ENCODE peak calls at places on chromosomes 3 and 15, in four cellular contexts. E is aorta, S is heart left ventricle, N is ovary. Z is an unnamed sample. For H3K4me1, the result is how much of the 10 kb centered on the place peaks cover.

GRCh38 chr3:116299646-116300081 is 145.6 kb downstream of the LSAMP start:
- DNase-seq in E (no peak), S (no peak), N (no peak), Z (no peak)

GRCh38 chr15:74132681-74133070 is 2.3 kb downstream of the ISLR2 start:
- DNase-seq in E (no peak), S (no peak), N (no peak), Z (no peak)

GRCh38 chr15:101500865-101501551 is 11.5 kb upstream of the PCSK6 start:
- DNase-seq in E (no peak), S (no peak), N (no peak), Z (no peak)

GRCh38 chr3:128815318-128816064 is 63.9 kb upstream of the ACAD9 start:
- DNase-seq in E (no peak), S (no peak), N (no peak), Z (no peak)

GRCh38 chr3:72567976-72568560 is 280.2 kb downstream of the SHQ1 start:
- DNase-seq in E (no peak), S (no peak), N (no peak), Z (no peak)

GRCh38 chr3:42080452-42080872 is 10.7 kb upstream of the TRAK1 start:
- DNase-seq in E (no peak), S (no peak), N (no peak), Z (no peak)

GRCh38 chr3:100766069-100766468 is 56.8 kb downstream of the TFG start:
- DNase-seq in E (no peak), S (no peak), N (no peak), Z (no peak)

GRCh38 chr3:72722930-72723726 is 125.1 kb downstream of the SHQ1 start:
- DNase-seq in E (no peak), S (no peak), N (no peak), Z (no peak)

GRCh38 chr3:29887450-29887849 is 606.6 kb downstream of the RBMS3 start:
- DNase-seq in E (no peak), S (no peak), N (no peak), Z (no peak)

GRCh38 chr15:83207622-83208356 is at the start of gene HDGFL3:
- DNase-seq in E (peak), S (peak), N (peak), Z (peak)

GRCh38 chr3:178155521-178155920 is 380.7 kb upstream of the KCNMB2 start:
- DNase-seq in E (no peak), S (no peak), N (no peak), Z (no peak)

GRCh38 chr3:29153811-29154210 is 127.1 kb upstream of the RBMS3 start:
- DNase-seq in E (no peak), S (no peak), N (no peak), Z (no peak)

GRCh38 chr3:48436477-48436787 is 3.5 kb downstream of the CCDC51 start:
- DNase-seq in E (no peak), S (no peak), N (peak), Z (no peak)

GRCh38 chr15:58043192-58043903 is 22.2 kb downstream of the ALDH1A2 start:
- DNase-seq in E (no peak), S (peak), N (no peak), Z (peak)

GRCh38 chr3:10017636-10018292 is 8.5 kb upstream of the FANCD2 start:
- DNase-seq in E (no peak), S (no peak), N (no peak), Z (no peak)

GRCh38 chr3:120302361-120302760 is 17.3 kb upstream of the GPR156 start:
- DNase-seq in E (no peak), S (no peak), N (no peak), Z (peak)

GRCh38 chr15:72113347-72114031 is 4.5 kb downstream of the MYO9A start:
- DNase-seq in E (no peak), S (no peak), N (no peak), Z (no peak)

GRCh38 chr15:65829150-65829764 is 37.2 kb upstream of the DENND4A start:
- DNase-seq in E (no peak), S (no peak), N (no peak), Z (no peak)

GRCh38 chr3:164094546-164094945 is 983.8 kb downstream of the SI start:
- DNase-seq in E (no peak), S (no peak), N (no peak), Z (no peak)

GRCh38 chr3:98500019-98500418 is 2.5 kb downstream of the OR5K2 start:
- DNase-seq in E (no peak), S (no peak), N (no peak), Z (no peak)

GRCh38 chr3:13077431-13078157 is 4.4 kb upstream of the IQSEC1 start:
- DNase-seq in E (peak), S (peak), N (no peak), Z (peak)

GRCh38 chr3:110318108-110318507 is 753.5 kb upstream of the NECTIN3 start:
- DNase-seq in E (no peak), S (no peak), N (no peak), Z (no peak)
- H3K4me3 ChIP-seq in E (no peak), S (no peak), N (no peak), Z (no peak)

GRCh38 chr3:14505803-14506500 is 34.2 kb downstream of the GRIP2 start:
- DNase-seq in E (no peak), S (peak), N (peak), Z (no peak)

GRCh38 chr3:14508505-14508819 is 31.7 kb downstream of the GRIP2 start:
- DNase-seq in E (no peak), S (no peak), N (peak), Z (no peak)

GRCh38 chr3:14506626-14507344 is 33.4 kb downstream of the GRIP2 start:
- DNase-seq in E (no peak), S (peak), N (peak), Z (no peak)

GRCh38 chr3:14507757-14508504 is 32.2 kb downstream of the GRIP2 start:
- DNase-seq in E (no peak), S (peak), N (peak), Z (no peak)

GRCh38 chr3:14507345-14507741 is 32.8 kb downstream of the GRIP2 start:
- DNase-seq in E (no peak), S (peak), N (peak), Z (no peak)
- H3K4me1 ChIP-seq in E (under half), S (under half), N (under half), Z (under half)

GRCh38 chr15:27912283-27912682 is 186.8 kb downstream of the OCA2 start:
- DNase-seq in E (no peak), S (no peak), N (no peak), Z (no peak)
- H3K4me3 ChIP-seq in E (no peak), S (no peak), N (no peak), Z (no peak)

DNA sequence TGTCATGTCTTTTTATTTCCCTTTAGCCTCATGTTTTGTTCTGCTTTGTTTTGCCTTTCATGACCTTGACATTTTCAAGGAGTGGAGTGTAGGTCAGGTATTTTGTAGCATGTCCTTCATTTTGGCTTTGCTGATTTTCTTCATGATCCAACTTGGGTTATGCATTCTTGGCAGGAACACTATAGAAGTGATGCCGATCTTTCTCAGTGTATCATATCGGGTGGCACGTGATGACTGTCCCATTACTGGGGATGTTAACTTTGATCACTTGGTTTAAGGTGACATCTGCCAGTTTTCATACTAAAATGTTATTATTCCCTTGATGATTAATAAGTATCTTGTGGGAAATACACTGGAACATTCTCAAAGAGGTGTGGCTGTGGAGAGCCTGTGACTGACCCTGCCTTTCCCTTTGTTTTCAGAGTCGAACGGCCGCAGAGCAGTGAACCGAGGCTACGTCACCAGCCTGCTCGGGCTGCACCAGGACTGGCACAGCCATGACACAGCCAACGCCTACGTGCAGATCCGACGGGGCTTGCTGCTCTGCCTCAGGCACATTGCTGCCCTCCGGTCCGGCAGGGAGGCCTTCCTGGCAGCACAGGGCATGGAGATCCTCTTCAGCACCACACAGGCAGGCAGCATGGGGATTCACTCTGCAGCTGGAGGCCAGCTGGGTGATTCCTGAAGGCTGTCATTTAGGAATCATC is 167.7 kb downstream of the AGBL1 start:
- DNase-seq in E (no peak), S (no peak), N (no peak), Z (peak)
- H3K4me1 ChIP-seq in E (under half), S (under half), N (under half), Z (under half)

DNA sequence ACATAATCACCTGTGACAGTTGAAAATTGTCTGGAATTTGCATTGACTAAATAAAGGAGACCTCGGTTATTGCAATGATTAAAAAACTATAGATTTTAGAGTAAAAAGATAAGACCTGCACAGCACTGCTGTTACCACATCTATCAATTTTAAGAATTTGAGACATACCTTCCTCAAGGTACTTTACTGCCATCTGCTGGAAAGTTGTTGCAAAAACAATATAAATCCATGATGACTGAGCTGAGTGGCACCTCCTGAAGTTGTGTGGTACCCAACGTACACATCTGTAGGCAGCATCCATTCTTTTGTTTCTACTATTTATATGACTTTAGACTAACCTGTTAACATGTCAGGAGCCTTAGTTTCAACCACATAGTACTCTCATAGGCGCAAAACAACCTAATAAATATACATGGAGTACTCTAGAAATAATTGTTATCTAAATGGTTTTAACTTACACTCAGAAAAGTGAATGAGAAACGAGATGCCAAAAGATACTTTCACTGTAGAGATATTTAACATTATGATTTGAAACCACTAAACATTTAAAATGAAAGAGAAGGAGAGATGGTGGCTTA is 106.7 kb downstream of the GHSR start:
- DNase-seq in E (no peak), S (no peak), N (no peak), Z (no peak)
- H3K4me3 ChIP-seq in E (no peak), S (no peak), N (no peak), Z (no peak)

GRCh38 chr3:127755305-127755681 is 67.0 kb downstream of the MGLL start:
- DNase-seq in E (no peak), S (no peak), N (no peak), Z (no peak)

GRCh38 chr3:127751782-127752181 is 70.5 kb downstream of the MGLL start:
- DNase-seq in E (no peak), S (no peak), N (no peak), Z (no peak)

GRCh38 chr3:127753338-127753737 is 69.0 kb downstream of the MGLL start:
- DNase-seq in E (no peak), S (no peak), N (no peak), Z (no peak)

GRCh38 chr3:127754411-127755304 is 67.7 kb downstream of the MGLL start:
- DNase-seq in E (no peak), S (no peak), N (no peak), Z (no peak)

GRCh38 chr3:127753898-127754410 is 68.4 kb downstream of the MGLL start:
- DNase-seq in E (no peak), S (no peak), N (no peak), Z (no peak)
- H3K4me1 ChIP-seq in E (under half), S (under half), N (under half), Z (under half)

DNA sequence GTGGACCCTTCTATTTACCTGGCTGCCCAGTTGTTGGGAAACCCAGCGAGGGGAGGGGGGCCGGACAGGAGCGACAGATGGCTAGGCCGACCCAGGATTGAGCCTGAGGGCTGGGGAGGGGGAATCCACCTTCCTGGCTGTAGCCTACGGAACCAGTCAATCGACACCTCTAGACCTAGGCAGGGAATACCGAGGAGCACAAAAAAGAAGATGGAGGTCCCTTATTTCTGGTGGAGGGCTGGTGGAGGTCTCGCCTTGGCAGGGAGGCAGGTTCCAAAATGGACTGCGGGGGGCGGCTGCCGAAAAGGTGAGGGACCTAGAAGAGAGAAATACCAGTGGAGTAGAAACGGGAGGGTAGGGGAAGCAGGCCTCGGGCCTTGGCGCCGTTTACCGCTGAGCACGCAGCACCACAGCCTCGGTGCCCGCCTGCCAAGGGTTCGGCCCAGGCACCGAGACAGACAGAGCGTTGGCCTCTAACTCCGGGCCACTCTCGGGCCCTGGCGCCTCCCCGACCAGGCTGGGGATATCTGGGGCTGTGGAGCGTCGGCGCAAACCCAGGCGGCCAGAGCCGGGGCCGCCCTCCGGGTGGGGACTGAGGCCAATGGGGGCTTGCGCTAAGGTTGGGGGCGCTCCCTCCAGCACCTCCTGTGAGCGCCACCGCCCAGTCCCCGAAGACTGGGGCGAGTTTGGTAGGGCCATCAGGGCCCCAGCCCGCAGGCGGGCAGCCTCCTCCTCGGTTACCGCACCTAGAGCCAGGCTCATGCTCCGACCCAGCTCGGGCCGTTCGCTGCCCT is 1.6 kb downstream of the ANKRD63 start:
- DNase-seq in E (no peak), S (no peak), N (no peak), Z (no peak)
- H3K4me3 ChIP-seq in E (no peak), S (peak), N (no peak), Z (no peak)

Z was measured in adrenal gland.